ENCODE peak calls at places on chromosome 6, in six cellular contexts. S, J, O, R, E and N are unnamed samples. For H3K36me3, the result is how much of the 10 kb centered on the place peaks cover.

GRCh38 chr6:136703331-136703846 is 88.9 kb downstream of the MAP3K5 start:
- DNase-seq in E (no peak), S (no peak), J (no peak), O (peak), R (no peak), N (no peak)

GRCh38 chr6:129748212-129748900 is 38.4 kb upstream of the ARHGAP18 start:
- DNase-seq in O (peak), E (peak), S (peak), J (no peak), R (peak), N (no peak)

GRCh38 chr6:111157412-111157811 is 70.1 kb downstream of the SLC16A10 start:
- DNase-seq in S (no peak), J (no peak), E (no peak), O (no peak), R (no peak), N (no peak)

GRCh38 chr6:22447191-22447590 is 122.2 kb upstream of the HDGFL1 start:
- DNase-seq in S (no peak), R (no peak), O (no peak), E (no peak), J (no peak), N (no peak)

GRCh38 chr6:37990762-37991525 is 171.4 kb downstream of the ZFAND3 start:
- DNase-seq in J (no peak), O (peak), S (no peak), E (peak), R (no peak), N (peak)

GRCh38 chr6:111925296-111925695 is 52.0 kb upstream of the FYN start:
- DNase-seq in R (no peak), S (no peak), O (peak), E (no peak), J (no peak), N (peak)

GRCh38 chr6:88612631-88613030 is 350.8 kb downstream of the RNGTT start:
- DNase-seq in S (no peak), R (no peak), O (no peak), E (no peak), J (no peak), N (no peak)

GRCh38 chr6:129730477-129731165 is 20.6 kb upstream of the ARHGAP18 start:
- DNase-seq in S (no peak), E (no peak), O (peak), R (peak), J (no peak), N (no peak)

GRCh38 chr6:149026530-149026942 is 279.7 kb downstream of the UST start:
- DNase-seq in R (no peak), E (peak), O (peak), S (no peak), J (no peak), N (peak)

GRCh38 chr6:107805504-107805903 is 18.6 kb downstream of the SCML4 start:
- DNase-seq in O (no peak), S (no peak), E (no peak), R (no peak), J (no peak), N (no peak)

GRCh38 chr6:104625536-104625935 is 234.2 kb downstream of the HACE1 start:
- DNase-seq in S (no peak), R (no peak), J (no peak), E (peak), O (peak), N (peak)

GRCh38 chr6:43869792-43870659 is 100.0 kb downstream of the VEGFA start:
- DNase-seq in R (no peak), S (no peak), J (peak), E (no peak), O (no peak), N (no peak)

GRCh38 chr6:14444296-14444993 is 326.9 kb downstream of the CD83 start:
- DNase-seq in R (no peak), J (no peak), O (no peak), S (no peak), E (no peak), N (no peak)

GRCh38 chr6:5936140-5936539 is 70.6 kb downstream of the NRN1 start:
- DNase-seq in O (peak), J (no peak), S (no peak), R (no peak), E (no peak), N (no peak)

GRCh38 chr6:150841697-150842096 is 23.8 kb upstream of the MTHFD1L start:
- DNase-seq in O (no peak), E (no peak), R (no peak), J (no peak), S (no peak), N (no peak)

GRCh38 chr6:89351632-89352328 is 742 bp downstream of the UBE2J1 start:
- DNase-seq in E (no peak), O (no peak), R (no peak), J (no peak), S (no peak), N (no peak)

GRCh38 chr6:128725271-128726233 is 157.4 kb upstream of the LAMA2 start:
- DNase-seq in J (no peak), S (peak), R (no peak), E (no peak), O (peak), N (no peak)

GRCh38 chr6:37514840-37515239 is 15.1 kb upstream of the CCDC167 start:
- DNase-seq in R (no peak), J (no peak), S (no peak), O (no peak), E (no peak), N (no peak)

GRCh38 chr6:33277663-33278391 is 904 bp downstream of the B3GALT4 start:
- DNase-seq in S (peak), R (peak), E (no peak), J (peak), O (no peak), N (no peak)

GRCh38 chr6:35624341-35625070 is 64.2 kb downstream of the FKBP5 start:
- DNase-seq in J (no peak), S (no peak), E (no peak), R (no peak), O (no peak), N (no peak)

GRCh38 chr6:75842191-75842590 is 93.2 kb downstream of the MYO6 start:
- DNase-seq in R (no peak), S (no peak), E (no peak), O (no peak), J (no peak), N (no peak)

GRCh38 chr6:152273002-152273401 is 364.2 kb downstream of the SYNE1 start:
- DNase-seq in J (no peak), S (peak), O (peak), R (no peak), E (peak), N (no peak)

GRCh38 chr6:53437557-53438202 is 88.9 kb upstream of the ELOVL5 start:
- DNase-seq in O (peak), E (no peak), J (no peak), R (peak), S (no peak), N (peak)

GRCh38 chr6:141587482-141588266 is 545.1 kb upstream of the GJE1 start:
- DNase-seq in E (no peak), S (no peak), J (no peak), O (peak), R (no peak), N (peak)

GRCh38 chr6:1757133-1757532 is 147.4 kb downstream of the FOXC1 start:
- DNase-seq in J (no peak), S (no peak), R (no peak), E (no peak), O (no peak), N (no peak)

GRCh38 chr6:16712250-16712930 is 48.9 kb downstream of the ATXN1 start:
- DNase-seq in R (peak), O (no peak), E (no peak), J (no peak), S (no peak), N (no peak)

GRCh38 chr6:157528931-157529653 is 148.1 kb downstream of the ZDHHC14 start:
- DNase-seq in R (no peak), J (no peak), S (no peak), E (no peak), O (peak), N (no peak)

GRCh38 chr6:53710788-53711187 is 45.2 kb upstream of the KLHL31 start:
- DNase-seq in R (no peak), J (no peak), S (no peak), E (no peak), O (peak), N (no peak)

GRCh38 chr6:36769676-36770499 is 69.4 kb downstream of the CPNE5 start:
- DNase-seq in E (no peak), J (no peak), S (no peak), O (peak), R (no peak), N (no peak)

GRCh38 chr6:154705471-154706113 is 27.6 kb upstream of the SCAF8 start:
- DNase-seq in S (no peak), E (no peak), J (no peak), O (peak), R (no peak), N (no peak)

GRCh38 chr6:46586896-46587295 is 65.7 kb downstream of the CYP39A1 start:
- DNase-seq in O (no peak), J (no peak), S (no peak), E (no peak), R (no peak), N (no peak)

GRCh38 chr6:152273638-152274037 is 363.5 kb downstream of the SYNE1 start:
- DNase-seq in S (no peak), R (no peak), O (peak), E (peak), J (peak), N (no peak)

GRCh38 chr6:37489697-37490336 is 9.9 kb downstream of the CCDC167 start:
- DNase-seq in E (no peak), J (peak), O (no peak), S (no peak), R (no peak), N (no peak)

GRCh38 chr6:144219056-144219685 is 66.0 kb upstream of the UTRN start:
- DNase-seq in R (peak), J (no peak), O (peak), S (no peak), E (no peak), N (no peak)

GRCh38 chr6:48289841-48290240 is 178.8 kb upstream of the PTCHD4 start:
- DNase-seq in E (no peak), R (no peak), S (no peak), J (no peak), O (no peak), N (no peak)

GRCh38 chr6:161125591-161125990 is 134.0 kb downstream of the MAP3K4 start:
- DNase-seq in S (no peak), E (no peak), O (no peak), J (no peak), R (no peak), N (no peak)

GRCh38 chr6:107612762-107613415 is 123.0 kb downstream of the SOBP start:
- DNase-seq in R (no peak), S (no peak), J (no peak), O (no peak), E (no peak), N (no peak)

GRCh38 chr6:169172435-169172834 is 81.2 kb downstream of the THBS2 start:
- DNase-seq in S (no peak), E (no peak), J (peak), O (peak), R (no peak), N (peak)

DNA sequence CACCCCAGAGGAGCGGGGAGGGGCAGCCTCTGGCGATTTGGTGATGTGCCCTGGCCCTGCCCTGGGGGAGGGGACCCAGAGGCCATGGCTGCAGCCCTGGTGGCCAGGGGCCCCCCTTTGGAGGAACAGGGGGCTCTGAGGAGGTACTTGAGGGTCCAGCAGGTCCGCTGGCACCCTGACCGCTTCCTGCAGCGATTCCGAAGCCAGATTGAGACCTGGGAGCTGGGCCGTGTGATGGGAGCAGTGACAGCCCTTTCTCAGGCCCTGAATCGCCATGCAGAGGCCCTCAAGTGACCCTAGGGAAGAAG is 10.9 kb downstream of the NFKBIL1 start:
- DNase-seq in R (no peak), S (no peak), E (no peak), J (no peak), O (no peak), N (no peak)
- H3K36me3 ChIP-seq in R (under half), S (under half), E (under half), J (under half), O (under half), N (under half)

GRCh38 chr6:10420546-10421507 is 6.0 kb upstream of the TFAP2A start:
- DNase-seq in E (no peak), R (no peak), S (no peak), O (no peak), J (no peak), N (no peak)
- TF ChIP-seq CTCF in E (no peak), R (no peak), S (no peak), O (no peak), J (no peak), N (no peak)

GRCh38 chr6:15515226-15515625 is 147.6 kb downstream of the DTNBP1 start:
- DNase-seq in R (no peak), J (no peak), E (no peak), S (no peak), O (no peak), N (no peak)

GRCh38 chr6:15516923-15517560 is 145.8 kb downstream of the DTNBP1 start:
- DNase-seq in J (peak), E (no peak), O (no peak), R (no peak), S (no peak), N (no peak)

GRCh38 chr6:15517600-15517999 is 145.2 kb downstream of the DTNBP1 start:
- DNase-seq in E (no peak), S (no peak), J (peak), O (no peak), R (no peak), N (no peak)

GRCh38 chr6:15515660-15516375 is 147.0 kb downstream of the DTNBP1 start:
- DNase-seq in O (no peak), J (no peak), E (no peak), R (no peak), S (no peak), N (no peak)

GRCh38 chr6:15516378-15516777 is 146.4 kb downstream of the DTNBP1 start:
- DNase-seq in R (no peak), O (no peak), J (peak), E (no peak), S (no peak), N (no peak)
- H3K36me3 ChIP-seq in R (under half), O (under half), J (under half), E (half or more), S (under half), N (under half)

GRCh38 chr6:124799638-124800037 is 162.6 kb upstream of the RNF217 start:
- DNase-seq in S (no peak), R (no peak), J (no peak), E (no peak), O (no peak), N (no peak)

GRCh38 chr6:124798942-124799496 is 163.2 kb upstream of the RNF217 start:
- DNase-seq in O (no peak), J (no peak), E (no peak), R (no peak), S (no peak), N (no peak)

GRCh38 chr6:124792386-124792785 is 169.9 kb upstream of the RNF217 start:
- DNase-seq in E (no peak), O (no peak), R (no peak), S (no peak), J (no peak), N (no peak)

GRCh38 chr6:124793406-124793805 is 168.8 kb upstream of the RNF217 start:
- DNase-seq in J (no peak), E (no peak), O (no peak), S (no peak), R (no peak), N (no peak)

DNA sequence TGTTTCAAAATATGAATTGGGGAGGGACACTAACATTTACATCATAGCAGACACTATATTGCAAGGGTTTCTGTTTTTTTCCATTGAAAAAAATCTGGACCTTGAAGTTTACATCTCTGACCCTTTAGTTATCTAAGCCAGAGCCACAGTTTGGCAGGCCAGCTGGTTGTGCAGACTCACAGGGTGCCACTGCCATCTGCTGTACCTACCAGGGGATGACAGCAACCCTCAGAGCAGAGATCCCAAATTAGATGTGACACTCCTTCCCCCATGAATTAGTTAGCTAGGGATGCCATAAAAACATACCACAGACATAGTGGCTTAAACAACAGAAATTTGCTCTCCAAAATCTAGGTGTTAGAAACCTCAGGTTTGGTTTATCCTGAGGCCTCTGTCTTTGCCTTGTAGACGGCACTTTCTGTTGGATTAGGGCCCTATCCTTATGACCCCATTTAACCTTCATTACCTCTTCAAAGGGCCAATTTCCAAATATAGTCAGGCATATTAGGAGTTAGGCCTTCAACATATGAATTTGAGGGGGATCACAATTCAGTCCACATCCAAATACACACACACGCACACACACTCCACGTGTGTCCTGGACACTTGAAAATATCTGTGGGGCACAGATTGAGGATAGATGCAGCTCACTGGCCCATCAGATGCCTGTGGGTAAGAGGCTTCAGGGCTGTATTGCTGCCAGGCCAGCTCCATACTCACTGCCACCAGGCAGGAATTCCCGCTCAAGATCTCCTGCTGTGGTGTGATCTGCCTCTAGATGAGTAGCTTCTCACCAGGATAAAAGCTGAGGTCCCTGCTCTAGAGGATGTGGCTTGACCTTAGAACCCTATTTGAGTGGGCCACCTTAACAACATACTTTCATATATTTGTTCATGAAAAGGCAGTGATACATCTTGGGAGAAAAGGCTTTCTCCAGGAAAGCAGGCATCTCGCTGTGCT is 166.1 kb upstream of the RNF217 start:
- DNase-seq in S (no peak), J (no peak), E (no peak), O (peak), R (no peak), N (no peak)
- TF ChIP-seq CTCF in S (no peak), J (peak), E (peak), O (peak), R (peak), N (no peak)

GRCh38 chr6:83108378-83108777 is 40.9 kb downstream of the DOP1A start:
- DNase-seq in O (no peak), R (no peak), E (no peak), J (no peak), S (no peak), N (no peak)
- H3K36me3 ChIP-seq in O (under half), R (under half), E (under half), J (under half), S (under half), N (under half)